ENCODE peak calls at places on chromosomes 5 and 9, in nine cellular contexts. E, H, A, Z, Y, C, U, W and K are unnamed samples.

GRCh38 chr5:38922199-38922598 is 76.4 kb downstream of the OSMR start:
- DNase-seq in E (no peak), W (peak; percentile 60), Z (peak; percentile 78), Y (no peak), U (peak; percentile 25), C (peak; percentile 68), A (peak; percentile 60), H (peak; percentile 54), K (no peak)

GRCh38 chr5:176625966-176626875 is 4.1 kb downstream of the SNCB start:
- DNase-seq in Y (no peak), H (no peak), A (no peak), W (no peak), U (peak; percentile 73), Z (no peak), E (no peak), C (no peak), K (no peak)

GRCh38 chr9:134171316-134172197 is 7.2 kb upstream of the RNU6ATAC start:
- DNase-seq in Y (no peak), W (no peak), H (peak; percentile 24), C (no peak), A (no peak), U (no peak), E (peak; percentile 88), Z (peak; percentile 84), K (peak; percentile 84)

GRCh38 chr9:99005651-99006050 is 61.9 kb downstream of the COL15A1 start:
- DNase-seq in E (no peak), C (no peak), Y (no peak), H (no peak), A (no peak), W (no peak), U (no peak), Z (no peak), K (no peak)

GRCh38 chr9:69471433-69471832 is 146.4 kb downstream of the ENTREP1 start:
- DNase-seq in C (peak; percentile 11), Z (peak; percentile 14), E (no peak), U (no peak), Y (no peak), W (no peak), H (peak; percentile 45), A (no peak), K (no peak)

GRCh38 chr9:131739192-131739961 is 499 bp downstream of the RAPGEF1 start:
- DNase-seq in A (no peak), W (peak; percentile 52), U (peak; percentile 51), E (no peak), C (no peak), Y (peak; percentile 63), H (peak; percentile 33), Z (peak; percentile 61), K (peak; percentile 68)

GRCh38 chr5:178383919-178384814 is 151.6 kb upstream of the PHYKPL start:
- DNase-seq in Z (peak; percentile 18), E (no peak), C (no peak), H (no peak), Y (peak; percentile 30), W (peak; percentile 60), U (no peak), A (no peak), K (no peak)

GRCh38 chr5:402615-403359 is 40.2 kb upstream of the EXOC3 start:
- DNase-seq in E (peak; percentile 83), W (no peak), Y (no peak), Z (no peak), U (no peak), A (no peak), H (no peak), C (no peak), K (peak; percentile 53)

GRCh38 chr5:78287833-78288232 is 6.7 kb downstream of the AP3B1 start:
- DNase-seq in Y (no peak), W (peak; percentile 9), E (no peak), Z (peak; percentile 83), A (peak; percentile 75), U (no peak), H (peak; percentile 70), C (peak; percentile 59), K (no peak)

GRCh38 chr9:79780559-79780958 is 208.8 kb downstream of the TLE4 start:
- DNase-seq in W (no peak), C (no peak), Z (no peak), H (no peak), U (no peak), E (no peak), A (no peak), Y (no peak), K (no peak)

GRCh38 chr5:151239237-151239861 is 13.6 kb upstream of the GM2A start:
- DNase-seq in U (peak; percentile 53), C (peak; percentile 60), H (peak; percentile 69), E (peak; percentile 96), W (peak; percentile 85), Z (peak; percentile 94), A (peak; percentile 72), Y (peak; percentile 86), K (peak; percentile 93)

DNA sequence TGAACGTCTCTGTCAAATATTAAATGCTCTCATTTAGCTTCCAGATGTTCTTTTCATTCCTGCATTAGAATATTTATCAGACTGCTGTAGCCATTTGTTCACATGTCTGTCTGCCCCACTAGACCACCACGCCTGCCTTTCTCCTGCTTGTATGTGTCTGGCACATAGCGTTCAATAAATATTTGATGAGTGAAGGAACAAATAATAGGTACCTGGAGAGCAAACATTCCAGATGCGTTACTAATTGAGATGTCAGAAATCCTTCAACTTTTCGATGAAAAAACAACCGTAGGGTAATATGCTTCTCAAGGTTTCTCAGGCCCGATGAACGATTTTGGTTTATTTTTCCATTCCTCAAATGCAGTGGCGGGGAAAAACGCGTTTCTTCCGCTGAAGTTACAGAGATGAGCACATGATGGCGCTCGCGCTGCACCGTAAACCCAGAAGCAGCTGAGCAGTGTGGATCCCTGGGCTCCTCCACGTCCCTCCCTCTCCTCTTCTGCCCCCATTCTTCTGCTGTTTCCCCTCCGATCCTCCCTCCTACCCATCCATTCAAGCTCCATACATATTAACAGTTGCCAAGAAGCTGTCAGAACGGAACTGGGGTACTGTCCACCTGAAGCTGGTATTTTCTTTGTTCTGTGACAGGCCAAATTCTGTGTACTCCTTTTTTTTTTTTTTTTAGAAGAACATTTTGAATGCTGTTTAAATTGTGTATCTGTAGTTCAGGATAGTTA is 245.4 kb downstream of the MPDZ start:
- DNase-seq in E (peak; percentile 92), Z (peak; percentile 83), A (peak; percentile 66), H (peak; percentile 65), C (peak; percentile 56), U (peak; percentile 49), Y (peak; percentile 69), W (peak; percentile 80), K (peak; percentile 81)
- H3K4me3 ChIP-seq in E (no peak overlapping the region), Z (peak overlapping the region; percentile 44), A (peak overlapping the region; percentile 28), H (peak overlapping the region; percentile 32), C (peak overlapping the region; percentile 21), U (no peak overlapping the region), Y (no peak overlapping the region), W (no peak overlapping the region), K (peak overlapping the region; percentile 21)

GRCh38 chr5:127410906-127411780 is 106.3 kb upstream of the PRRC1 start:
- DNase-seq in H (no peak), U (no peak), W (no peak), Y (no peak), Z (peak; percentile 47), E (no peak), C (no peak), A (no peak), K (no peak)
- H3K4me3 ChIP-seq in H (no peak overlapping the region), U (no peak overlapping the region), W (no peak overlapping the region), Y (no peak overlapping the region), Z (no peak overlapping the region), E (no peak overlapping the region), C (no peak overlapping the region), A (no peak overlapping the region), K (no peak overlapping the region)

GRCh38 chr9:14427419-14427818 is 113.5 kb upstream of the NFIB start:
- DNase-seq in E (no peak), W (no peak), A (no peak), H (no peak), Z (no peak), Y (no peak), U (no peak), C (no peak), K (no peak)

GRCh38 chr9:14424983-14425382 is 111.0 kb upstream of the NFIB start:
- DNase-seq in W (no peak), Y (no peak), A (no peak), Z (no peak), C (no peak), H (no peak), E (no peak), U (no peak), K (no peak)

GRCh38 chr9:14423816-14424261 is 109.9 kb upstream of the NFIB start:
- DNase-seq in A (peak; percentile 76), E (no peak), H (peak; percentile 67), W (no peak), Z (peak; percentile 87), Y (no peak), U (no peak), C (no peak), K (no peak)

GRCh38 chr9:14421291-14421690 is 107.3 kb upstream of the NFIB start:
- DNase-seq in C (no peak), W (no peak), Z (no peak), Y (no peak), A (no peak), H (no peak), E (no peak), U (no peak), K (no peak)

GRCh38 chr9:14424323-14424722 is 110.4 kb upstream of the NFIB start:
- DNase-seq in U (no peak), E (no peak), Y (no peak), W (no peak), Z (no peak), A (no peak), H (no peak), C (no peak), K (no peak)
- H3K4me3 ChIP-seq in U (no peak overlapping the region), E (no peak overlapping the region), Y (no peak overlapping the region), W (no peak overlapping the region), Z (no peak overlapping the region), A (no peak overlapping the region), H (no peak overlapping the region), C (no peak overlapping the region), K (no peak overlapping the region)

GRCh38 chr9:35686222-35687203 is 3.2 kb downstream of the TPM2 start:
- DNase-seq in W (peak; percentile 81), E (no peak), Y (no peak), Z (peak; percentile 44), A (peak; percentile 79), H (peak; percentile 69), U (no peak), C (no peak), K (no peak)

GRCh38 chr9:35685506-35685905 is 4.2 kb downstream of the TPM2 start:
- DNase-seq in E (no peak), A (no peak), H (no peak), C (no peak), Z (no peak), W (no peak), U (no peak), Y (no peak), K (no peak)

GRCh38 chr9:35683323-35683722 is 6.4 kb downstream of the TPM2 start:
- DNase-seq in Z (no peak), H (no peak), A (no peak), C (no peak), W (no peak), Y (no peak), E (no peak), U (no peak), K (no peak)

GRCh38 chr9:35687306-35687705 is 2.4 kb downstream of the TPM2 start:
- DNase-seq in W (peak; percentile 59), Z (no peak), H (no peak), Y (no peak), E (no peak), U (no peak), C (no peak), A (no peak), K (no peak)

DNA sequence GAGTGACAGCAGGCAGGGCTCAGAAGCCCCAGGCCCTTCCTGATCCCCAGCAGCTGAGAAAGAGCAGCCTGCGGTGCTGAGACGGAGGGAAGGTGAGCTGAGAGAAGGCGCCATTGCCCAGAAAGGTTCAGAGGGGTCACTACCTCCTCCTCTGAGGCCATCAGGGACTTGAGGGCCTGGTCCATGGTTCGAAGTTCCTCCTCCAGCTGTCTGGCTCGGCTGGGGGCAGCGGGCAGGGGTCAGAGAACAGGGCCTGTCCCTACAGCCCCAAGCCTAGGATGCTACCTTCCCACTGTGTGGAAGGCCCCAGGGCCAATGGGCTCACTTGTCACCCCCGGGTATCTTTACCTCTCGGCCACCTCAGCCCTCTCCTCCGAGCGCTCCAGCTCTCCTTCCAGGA is 4.8 kb downstream of the TPM2 start:
- DNase-seq in W (no peak), U (no peak), C (no peak), A (no peak), H (no peak), Z (no peak), Y (no peak), E (no peak), K (no peak)
- H3K4me3 ChIP-seq in W (no peak overlapping the region), U (no peak overlapping the region), C (no peak overlapping the region), A (no peak overlapping the region), H (no peak overlapping the region), Z (no peak overlapping the region), Y (peak overlapping the region; percentile 6), E (no peak overlapping the region), K (peak overlapping the region; percentile 32)